ENCODE peak calls at places on chromosomes 12 and 14, in seven cellular contexts. One of them, this sample, is unnamed.

GRCh38 chr12:3009780-3010179 is 50.6 kb downstream of the TEAD4 start:
- DNase-seq in fibroblast of the conjunctiva: no peak
- DNase-seq in activated naive CD4-positive, alpha-beta T cell: no peak
- DNase-seq in HS-5: no peak
- DNase-seq in C1 segment of cervical spinal cord: no peak
- DNase-seq in foreskin fibroblast: no peak
- DNase-seq in H4: no peak
- DNase-seq in this sample: no peak

GRCh38 chr14:29222671-29223268 is 456.2 kb downstream of the FOXG1 start:
- DNase-seq in H4: peak; percentile 63
- DNase-seq in foreskin fibroblast: peak; percentile 83
- DNase-seq in C1 segment of cervical spinal cord: no peak
- DNase-seq in activated naive CD4-positive, alpha-beta T cell: no peak
- DNase-seq in HS-5: no peak
- DNase-seq in fibroblast of the conjunctiva: peak; percentile 71
- DNase-seq in this sample: peak; percentile 81

GRCh38 chr12:47822386-47822785 is 2.7 kb upstream of the HDAC7 start:
- DNase-seq in fibroblast of the conjunctiva: no peak
- DNase-seq in activated naive CD4-positive, alpha-beta T cell: no peak
- DNase-seq in HS-5: no peak
- DNase-seq in foreskin fibroblast: no peak
- DNase-seq in H4: no peak
- DNase-seq in C1 segment of cervical spinal cord: no peak
- DNase-seq in this sample: no peak

GRCh38 chr14:59374048-59374447 is 91.1 kb downstream of the GPR135 start:
- DNase-seq in HS-5: no peak
- DNase-seq in C1 segment of cervical spinal cord: no peak
- DNase-seq in fibroblast of the conjunctiva: no peak
- DNase-seq in H4: no peak
- DNase-seq in activated naive CD4-positive, alpha-beta T cell: no peak
- DNase-seq in foreskin fibroblast: no peak
- DNase-seq in this sample: no peak

GRCh38 chr12:106065506-106065905 is 73.2 kb downstream of the NUAK1 start:
- DNase-seq in fibroblast of the conjunctiva: no peak
- DNase-seq in activated naive CD4-positive, alpha-beta T cell: no peak
- DNase-seq in HS-5: no peak
- DNase-seq in C1 segment of cervical spinal cord: no peak
- DNase-seq in foreskin fibroblast: no peak
- DNase-seq in H4: no peak
- DNase-seq in this sample: no peak

GRCh38 chr14:95326987-95327386 is 7.3 kb upstream of the CLMN start:
- DNase-seq in fibroblast of the conjunctiva: no peak
- DNase-seq in C1 segment of cervical spinal cord: no peak
- DNase-seq in H4: no peak
- DNase-seq in foreskin fibroblast: no peak
- DNase-seq in activated naive CD4-positive, alpha-beta T cell: no peak
- DNase-seq in HS-5: no peak
- DNase-seq in this sample: no peak

GRCh38 chr12:111741235-111741812 is 25.4 kb upstream of the ALDH2 start:
- DNase-seq in H4: no peak
- DNase-seq in activated naive CD4-positive, alpha-beta T cell: no peak
- DNase-seq in foreskin fibroblast: no peak
- DNase-seq in fibroblast of the conjunctiva: no peak
- DNase-seq in C1 segment of cervical spinal cord: no peak
- DNase-seq in HS-5: no peak
- DNase-seq in this sample: no peak

GRCh38 chr12:121537814-121538698 is 42.8 kb downstream of the KDM2B start:
- DNase-seq in fibroblast of the conjunctiva: no peak
- DNase-seq in activated naive CD4-positive, alpha-beta T cell: no peak
- DNase-seq in H4: no peak
- DNase-seq in HS-5: no peak
- DNase-seq in foreskin fibroblast: peak; percentile 49
- DNase-seq in C1 segment of cervical spinal cord: no peak
- DNase-seq in this sample: no peak

GRCh38 chr12:42213954-42214426 is 24.1 kb downstream of the YAF2 start:
- DNase-seq in foreskin fibroblast: peak; percentile 56
- DNase-seq in H4: peak; percentile 26
- DNase-seq in fibroblast of the conjunctiva: peak; percentile 22
- DNase-seq in C1 segment of cervical spinal cord: no peak
- DNase-seq in activated naive CD4-positive, alpha-beta T cell: no peak
- DNase-seq in HS-5: no peak
- DNase-seq in this sample: peak; percentile 50

GRCh38 chr12:104520242-104520900 is 63.6 kb downstream of the CHST11 start:
- DNase-seq in HS-5: no peak
- DNase-seq in fibroblast of the conjunctiva: no peak
- DNase-seq in H4: no peak
- DNase-seq in C1 segment of cervical spinal cord: no peak
- DNase-seq in activated naive CD4-positive, alpha-beta T cell: no peak
- DNase-seq in foreskin fibroblast: no peak
- DNase-seq in this sample: no peak

GRCh38 chr12:6788972-6789905 is at the start of gene CD4:
- DNase-seq in H4: no peak
- DNase-seq in C1 segment of cervical spinal cord: no peak
- DNase-seq in HS-5: no peak
- DNase-seq in fibroblast of the conjunctiva: no peak
- DNase-seq in activated naive CD4-positive, alpha-beta T cell: no peak
- DNase-seq in foreskin fibroblast: no peak
- DNase-seq in this sample: no peak

GRCh38 chr14:51653096-51653814 is 1.5 kb downstream of the FRMD6 start:
- DNase-seq in fibroblast of the conjunctiva: peak; percentile 72
- DNase-seq in HS-5: peak; percentile 65
- DNase-seq in foreskin fibroblast: peak; percentile 76
- DNase-seq in H4: peak; percentile 76
- DNase-seq in C1 segment of cervical spinal cord: no peak
- DNase-seq in activated naive CD4-positive, alpha-beta T cell: no peak
- DNase-seq in this sample: peak; percentile 77